ENCODE peak calls at places on chromosomes 12 and 14, in eight cellular contexts. T is SHP77; W is stimulated activated CD4-positive, alpha-beta T cell treated with anti-CD3 and anti-CD28 coated beads, Interleukin-1b, Interleukin-23, amount 100 ng/mL, for 1 hour; D is hypothalamus; S is nucleus accumbens; E is NCI-H1092 treated with DMSO at 0.1 percent for 48 hours; B is cardiac muscle cell; M is HFFc6. Q is an unnamed sample.
A peak's percentile ranks its signal among the peaks of the same experiment; 100 is the strongest.

GRCh38 chr12:16272222-16272621 is 5.3 kb downstream of the SLC15A5 start:
- DNase-seq in B (no peak), T (no peak), E (no peak), D (no peak), M (no peak), W (no peak), S (no peak), Q (no peak)

GRCh38 chr14:35952584-35952983 is 126.4 kb downstream of the BRMS1L start:
- DNase-seq in S (no peak), T (no peak), E (no peak), B (no peak), M (no peak), D (no peak), W (no peak), Q (no peak)

GRCh38 chr14:105841022-105842009 is 314.9 kb downstream of the TMEM121 start:
- DNase-seq in D (no peak), W (no peak), S (no peak), T (no peak), E (no peak), M (no peak), B (no peak), Q (peak; percentile 79)

GRCh38 chr12:29921307-29921706 is 137.6 kb upstream of the TMTC1 start:
- DNase-seq in T (no peak), W (no peak), S (no peak), D (no peak), M (no peak), E (no peak), B (peak; percentile 6), Q (no peak)

GRCh38 chr12:101877816-101878811 is 734 bp downstream of the DRAM1 start:
- DNase-seq in M (no peak), E (no peak), B (peak; percentile 1), T (no peak), D (no peak), S (no peak), W (no peak), Q (no peak)

GRCh38 chr12:17588968-17589367 is 501.0 kb downstream of the RERGL start:
- DNase-seq in E (peak; percentile 7), T (no peak), B (peak; percentile 52), S (no peak), D (no peak), M (no peak), W (no peak), Q (no peak)

GRCh38 chr14:59013672-59014298 is 174.7 kb upstream of the DAAM1 start:
- DNase-seq in W (no peak), E (no peak), T (no peak), D (no peak), B (no peak), S (no peak), M (peak; percentile 51), Q (no peak)

GRCh38 chr12:82517027-82517426 is 158.7 kb downstream of the METTL25 start:
- DNase-seq in T (peak; percentile 14), B (no peak), E (no peak), W (no peak), D (no peak), S (no peak), M (no peak), Q (no peak)

GRCh38 chr14:85416771-85417170 is 113.2 kb upstream of the FLRT2 start:
- DNase-seq in D (no peak), T (no peak), S (no peak), B (no peak), E (no peak), M (peak; percentile 72), W (no peak), Q (no peak)

Q was measured in lower leg skin.